ENCODE peak calls at places on chromosomes 5 and 9, in four cellular contexts. B is BE2C, X is right lobe of liver, S is nephron progenitor cell. A is an unnamed sample.

GRCh38 chr5:113749334-113749733 is 235.8 kb downstream of the YTHDC2 start:
- DNase-seq in S (no peak), X (no peak), B (no peak), A (no peak)

GRCh38 chr9:134641173-134641985 is at the start of gene COL5A1:
- DNase-seq in X (peak), S (peak), B (peak), A (peak)

GRCh38 chr5:64347308-64347707 is 158.5 kb upstream of the RGS7BP start:
- DNase-seq in B (no peak), S (no peak), X (no peak), A (no peak)

GRCh38 chr5:35854248-35854647 is 2.4 kb upstream of the IL7R start:
- DNase-seq in S (no peak), X (no peak), B (no peak), A (no peak)

GRCh38 chr9:126499005-126499910 is 114.5 kb upstream of the LMX1B start:
- DNase-seq in S (peak), B (peak), X (no peak), A (peak)

GRCh38 chr9:118643118-118643517 is 726.1 kb downstream of the BRINP1 start:
- DNase-seq in X (no peak), B (no peak), S (peak), A (peak)

GRCh38 chr5:143679777-143680176 is 132.2 kb upstream of the HMHB1 start:
- DNase-seq in S (no peak), B (no peak), X (no peak), A (peak)

GRCh38 chr9:5800969-5801738 is 31.8 kb downstream of the ERMP1 start:
- DNase-seq in B (no peak), X (no peak), S (no peak), A (peak)

GRCh38 chr5:74866653-74867162 is 521 bp upstream of the FAM169A start:
- DNase-seq in B (no peak), X (no peak), S (peak), A (no peak)

GRCh38 chr5:135085133-135085935 is 51.3 kb upstream of the PITX1 start:
- DNase-seq in S (no peak), B (no peak), X (no peak), A (no peak)

GRCh38 chr5:103283869-103284268 is 25.3 kb downstream of the MACIR start:
- DNase-seq in X (no peak), S (no peak), B (no peak), A (no peak)

GRCh38 chr5:144004146-144004545 is 166.3 kb downstream of the YIPF5 start:
- DNase-seq in B (no peak), X (no peak), S (no peak), A (no peak)

GRCh38 chr5:150329038-150329437 is 26.3 kb upstream of the ARSI start:
- DNase-seq in S (no peak), B (no peak), X (no peak), A (no peak)

GRCh38 chr9:26946753-26947727 is at the start of gene PLAA:
- DNase-seq in X (peak), S (peak), B (peak), A (peak)

GRCh38 chr5:168712280-168712924 is 133.2 kb upstream of the PANK3 start:
- DNase-seq in X (no peak), B (no peak), S (no peak), A (peak)

GRCh38 chr9:7273575-7273974 is 515.8 kb downstream of the KDM4C start:
- DNase-seq in X (peak), S (peak), B (no peak), A (peak)
- TF ChIP-seq CTCF in X (no peak), S (peak), B (peak), A (peak)

DNA sequence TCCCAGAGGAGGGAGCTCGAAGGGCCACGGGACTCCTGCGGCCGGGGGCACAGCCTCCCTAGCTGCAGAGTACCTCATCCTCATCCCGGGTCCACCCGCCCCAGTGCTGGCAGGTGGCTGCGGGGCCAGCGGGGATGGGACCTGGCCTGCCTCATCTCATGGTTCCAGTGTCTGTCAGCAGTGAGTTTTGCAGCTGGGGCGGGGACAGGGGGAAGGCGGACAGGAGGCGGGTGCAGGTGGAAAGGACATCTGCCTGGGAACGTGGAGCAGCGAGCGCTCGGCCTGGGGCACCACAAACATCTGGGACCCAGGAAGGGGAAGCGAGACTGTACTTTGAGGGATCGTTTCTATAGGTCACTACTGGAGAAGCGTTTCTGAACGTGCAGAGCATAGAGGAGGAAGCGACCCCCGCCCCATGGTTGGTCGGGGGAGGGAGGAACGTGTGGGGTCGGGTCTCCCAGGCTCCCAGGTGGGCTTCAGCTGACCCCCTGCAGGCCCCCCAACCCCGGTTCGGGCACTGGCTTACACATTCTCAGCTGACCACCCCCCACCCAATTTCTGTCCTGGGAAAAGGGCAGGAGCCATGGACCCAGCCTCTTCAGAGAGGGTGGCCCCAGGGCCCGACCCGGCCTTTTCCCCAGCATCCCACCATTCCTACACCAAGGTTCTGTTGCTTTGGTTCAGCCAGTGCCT is 56.5 kb upstream of the NOTCH1 start:
- DNase-seq in X (no peak), B (no peak), S (no peak), A (no peak)
- TF ChIP-seq CTCF in X (no peak), B (no peak), S (no peak), A (no peak)

GRCh38 chr5:38845555-38846378 is at the start of gene OSMR:
- DNase-seq in X (peak), B (no peak), S (peak), A (peak)
- TF ChIP-seq CTCF in X (no peak), B (no peak), S (no peak), A (no peak)

GRCh38 chr9:696332-697090 is 145.0 kb upstream of the DMRT1 start:
- DNase-seq in B (no peak), S (no peak), X (no peak), A (peak)
- TF ChIP-seq CTCF in B (no peak), S (no peak), X (no peak), A (peak)

GRCh38 chr5:1468247-1468612 is 23.0 kb upstream of the SLC6A3 start:
- DNase-seq in B (peak), S (peak), X (peak), A (peak)

GRCh38 chr5:1466631-1467265 is 21.5 kb upstream of the SLC6A3 start:
- DNase-seq in B (peak), X (peak), S (no peak), A (no peak)

GRCh38 chr5:1470762-1471211 is 25.5 kb upstream of the SLC6A3 start:
- DNase-seq in S (no peak), X (peak), B (peak), A (no peak)

GRCh38 chr5:1467341-1468246 is 22.4 kb upstream of the SLC6A3 start:
- DNase-seq in S (no peak), X (peak), B (peak), A (no peak)

DNA sequence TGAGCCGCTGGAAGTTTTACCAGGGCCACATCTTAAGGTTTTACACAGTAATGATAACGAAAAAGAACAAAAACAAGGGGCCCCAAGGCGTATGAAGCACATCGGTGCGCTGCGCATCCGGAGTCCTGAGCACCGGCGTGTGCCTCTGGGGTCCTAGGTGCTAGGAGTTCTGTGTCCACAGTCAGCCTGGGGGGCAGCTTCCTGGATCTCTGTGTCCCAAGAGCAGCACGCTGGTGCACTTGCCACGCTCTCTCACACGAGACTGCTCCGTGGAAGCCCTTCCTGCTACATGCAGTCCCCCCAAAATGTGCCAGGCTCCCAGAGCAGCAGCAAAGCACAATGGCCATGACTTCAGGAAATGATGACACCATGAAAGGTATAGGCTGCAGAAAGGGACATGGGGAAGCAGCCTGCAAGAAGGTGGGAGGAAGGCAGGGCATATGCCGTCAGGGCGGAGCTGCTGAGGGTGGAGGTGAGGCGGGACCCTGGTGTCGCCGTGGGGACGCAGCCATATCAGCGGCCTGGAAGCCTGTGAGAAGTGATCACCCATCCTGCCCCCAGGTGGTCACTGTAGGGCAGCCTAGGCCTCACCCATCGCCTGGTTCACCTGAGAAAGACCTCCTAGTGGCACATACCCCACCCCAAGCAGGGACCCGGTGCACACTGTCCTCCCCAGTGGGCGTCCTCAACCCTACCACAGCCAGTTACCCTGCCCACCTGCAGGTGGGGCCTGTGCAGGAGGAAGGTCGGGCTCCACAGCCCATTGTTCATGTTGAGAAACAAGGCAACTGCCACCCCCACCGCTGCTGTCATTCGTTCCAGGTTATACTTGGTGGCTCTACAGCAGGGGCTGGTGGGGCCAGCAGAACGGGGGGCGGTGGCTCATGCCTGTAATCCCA is 23.6 kb upstream of the SLC6A3 start:
- DNase-seq in S (no peak), X (peak), B (peak), A (no peak)
- TF ChIP-seq CTCF in S (no peak), X (no peak), B (no peak), A (no peak)

GRCh38 chr5:17132444-17133083 is 84.9 kb upstream of the BASP1 start:
- DNase-seq in X (no peak), S (no peak), B (no peak), A (peak)
- TF ChIP-seq CTCF in X (peak), S (peak), B (peak), A (peak)

DNA sequence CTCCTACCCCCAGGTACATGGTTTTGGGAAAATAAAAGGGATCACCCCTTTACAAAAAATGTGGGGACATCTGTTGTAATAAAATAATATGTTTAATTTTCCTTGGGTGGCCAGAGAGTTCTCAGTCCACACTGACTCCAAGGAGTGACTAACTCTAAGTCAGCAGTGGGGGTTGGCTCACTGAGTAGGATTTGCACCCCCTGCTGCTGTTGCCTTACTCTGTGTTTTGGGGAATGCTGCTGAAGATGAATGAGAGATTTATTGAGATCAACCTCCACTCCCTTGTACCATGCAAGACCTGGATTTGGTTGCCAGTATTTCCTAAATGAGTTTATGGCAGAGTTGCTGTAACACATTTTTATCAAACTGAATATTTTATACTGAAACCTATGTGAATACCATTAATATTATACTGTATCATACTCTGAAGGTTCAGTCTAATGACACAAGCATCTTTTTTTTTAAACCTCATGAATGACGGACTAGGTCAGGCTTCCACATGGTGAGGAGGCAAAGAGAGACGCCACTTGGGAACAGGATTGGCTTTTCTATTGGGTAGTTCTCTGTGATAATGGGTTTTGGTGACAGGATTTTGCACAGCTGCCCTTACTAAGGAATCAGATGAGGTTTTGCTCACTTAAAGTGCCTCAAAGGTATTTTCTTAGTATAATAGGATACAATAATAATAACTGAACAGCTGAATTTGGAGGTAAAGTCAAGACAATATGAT is 121.3 kb upstream of the OSMR start:
- DNase-seq in S (no peak), X (no peak), B (no peak), A (peak)
- TF ChIP-seq CTCF in S (no peak), X (no peak), B (no peak), A (peak)

GRCh38 chr5:20230010-20230409 is 242.0 kb upstream of the CDH18 start:
- DNase-seq in B (no peak), S (no peak), X (no peak), A (no peak)

GRCh38 chr5:20229286-20230005 is 241.4 kb upstream of the CDH18 start:
- DNase-seq in B (no peak), X (no peak), S (no peak), A (no peak)

GRCh38 chr5:20231040-20231439 is 243.0 kb upstream of the CDH18 start:
- DNase-seq in X (no peak), S (no peak), B (no peak), A (no peak)
- TF ChIP-seq CTCF in X (no peak), S (no peak), B (no peak), A (no peak)

GRCh38 chr9:117114768-117115167 is 300.1 kb downstream of the ASTN2 start:
- DNase-seq in S (no peak), B (no peak), X (no peak), A (no peak)
- TF ChIP-seq CTCF in S (no peak), B (peak), X (no peak), A (no peak)

DNA sequence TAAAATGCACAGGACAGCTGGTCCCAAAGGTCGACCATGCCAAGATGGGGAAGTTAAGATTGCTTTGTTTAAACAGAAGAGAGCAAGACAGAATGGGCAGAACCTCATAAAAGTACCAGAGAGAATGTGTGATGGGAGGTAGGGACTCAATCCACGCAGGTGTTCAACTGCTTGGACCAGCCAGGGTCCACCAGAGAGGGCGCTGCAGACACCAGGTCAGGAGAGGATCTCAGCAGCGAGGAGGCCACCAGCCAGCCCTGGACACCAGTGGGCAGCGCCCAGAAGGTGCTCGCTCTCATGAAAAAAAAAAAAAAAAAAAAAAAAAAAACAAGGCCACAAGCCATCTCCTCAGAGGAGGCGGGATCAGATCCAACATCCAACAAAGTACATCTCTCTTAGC is 81.8 kb downstream of the SHC3 start:
- DNase-seq in X (no peak), B (no peak), S (no peak), A (no peak)
- TF ChIP-seq CTCF in X (no peak), B (peak), S (no peak), A (no peak)

A was measured in AG10803.